ENCODE peak calls at places on chromosomes 16 and 17, in seven cellular contexts. X, D, A, Z, H, Q and P are unnamed samples.

GRCh38 chr17:28247671-28248556 is 71.1 kb upstream of the TMEM97 start:
- DNase-seq in Z (no peak), D (no peak), Q (no peak), A (no peak), X (peak), H (no peak), P (peak)

GRCh38 chr17:46202482-46202881 is 9.3 kb upstream of the KANSL1 start:
- DNase-seq in X (no peak), Q (no peak), A (no peak), H (no peak), D (no peak), Z (peak), P (no peak)

GRCh38 chr16:61233718-61234117 is 802.5 kb downstream of the CDH8 start:
- DNase-seq in H (no peak), A (no peak), Z (no peak), Q (no peak), X (no peak), D (no peak), P (no peak)

GRCh38 chr16:54342966-54343365 is 56.4 kb upstream of the IRX3 start:
- DNase-seq in D (no peak), X (no peak), H (peak), Q (no peak), A (peak), Z (no peak), P (no peak)

GRCh38 chr17:48149174-48150106 is 41.9 kb downstream of the SNX11 start:
- DNase-seq in D (no peak), Z (no peak), H (no peak), Q (no peak), A (no peak), X (peak), P (peak)

GRCh38 chr17:44005865-44006580 is 1.6 kb downstream of the NAGS start:
- DNase-seq in D (no peak), X (peak), Q (peak), Z (no peak), H (no peak), A (peak), P (peak)

GRCh38 chr17:7841309-7841621 is 7.2 kb downstream of the KDM6B start:
- DNase-seq in H (no peak), X (peak), A (no peak), Q (no peak), Z (no peak), D (no peak), P (no peak)

GRCh38 chr16:22967696-22968095 is 153.7 kb downstream of the HS3ST2 start:
- DNase-seq in Z (no peak), X (no peak), A (no peak), D (no peak), H (no peak), Q (no peak), P (no peak)

GRCh38 chr17:44967907-44968224 is 237 bp downstream of the C1QL1 start:
- DNase-seq in X (no peak), Q (no peak), A (no peak), H (no peak), D (no peak), Z (no peak), P (no peak)

GRCh38 chr16:67957622-67958021 is 10.8 kb downstream of the SLC12A4 start:
- DNase-seq in D (no peak), X (no peak), H (no peak), Q (no peak), Z (no peak), A (no peak), P (no peak)

GRCh38 chr17:14337596-14338079 is 36.8 kb downstream of the HS3ST3B1 start:
- DNase-seq in X (no peak), Q (no peak), H (no peak), Z (no peak), D (no peak), A (no peak), P (no peak)

GRCh38 chr17:48023408-48024148 is 14.0 kb downstream of the COPZ2 start:
- DNase-seq in X (peak), H (peak), D (peak), Q (no peak), A (peak), Z (peak), P (peak)

GRCh38 chr16:17149904-17150483 is 320.8 kb downstream of the XYLT1 start:
- DNase-seq in A (no peak), Q (no peak), Z (no peak), X (no peak), D (no peak), H (no peak), P (no peak)